ENCODE peak calls at places on chromosomes 3 and 15, in nine cellular contexts. I is cardiac muscle cell, Q is psoas muscle, F is ovary, B is upper lobe of right lung, U is fibroblast of mammary gland, Z is fibroblast of pulmonary artery, N is SK-N-SH, G is pancreas. V is an unnamed sample.

GRCh38 chr15:65327651-65328393 is 23.3 kb downstream of the RNU5B-1 start:
- DNase-seq in U (no peak), Z (no peak), F (no peak), Q (peak), N (peak), B (no peak), I (no peak), G (no peak), V (no peak)

GRCh38 chr15:88376574-88377174 is 90.5 kb downstream of the MRPL46 start:
- DNase-seq in Z (peak), Q (no peak), G (no peak), B (no peak), N (no peak), F (no peak), U (peak), I (no peak), V (peak)

GRCh38 chr3:13850161-13850945 is 29.5 kb downstream of the WNT7A start:
- DNase-seq in N (no peak), Q (no peak), F (no peak), B (peak), U (no peak), Z (no peak), G (no peak), I (peak), V (no peak)

GRCh38 chr3:158493931-158494330 is 77.1 kb upstream of the MLF1 start:
- DNase-seq in Q (no peak), Z (no peak), U (no peak), N (no peak), B (no peak), I (no peak), G (no peak), F (no peak), V (no peak)

GRCh38 chr3:119579366-119580147 is at the start of gene ADPRH:
- DNase-seq in G (peak), Q (peak), B (peak), U (peak), Z (peak), I (peak), F (peak), N (peak), V (peak)

GRCh38 chr3:61936344-61936937 is 375.1 kb downstream of the PTPRG start:
- DNase-seq in U (peak), F (no peak), G (no peak), B (no peak), N (peak), I (peak), Q (no peak), Z (peak), V (no peak)

GRCh38 chr3:16697437-16698258 is 92.4 kb upstream of the DAZL start:
- DNase-seq in Q (no peak), Z (peak), N (no peak), B (no peak), I (no peak), F (no peak), G (no peak), U (peak), V (peak)

GRCh38 chr3:94647131-94647530 is 584.3 kb downstream of the NSUN3 start:
- DNase-seq in G (no peak), Q (no peak), Z (peak), I (no peak), B (no peak), U (no peak), N (no peak), F (no peak), V (peak)

GRCh38 chr3:197224034-197224444 is 74.4 kb downstream of the DLG1 start:
- DNase-seq in B (no peak), U (peak), N (peak), G (no peak), Q (no peak), I (peak), F (no peak), Z (peak), V (peak)

GRCh38 chr3:107309312-107309711 is 67.9 kb upstream of the CCDC54 start:
- DNase-seq in U (no peak), B (no peak), F (no peak), Z (no peak), G (no peak), Q (no peak), I (no peak), N (no peak), V (no peak)

GRCh38 chr3:111690242-111690641 is 95.1 kb upstream of the ZBED2 start:
- DNase-seq in B (no peak), N (no peak), U (peak), Q (no peak), Z (no peak), G (no peak), I (no peak), F (no peak), V (peak)

GRCh38 chr15:38874464-38874863 is 309.9 kb upstream of the RASGRP1 start:
- DNase-seq in G (no peak), B (peak), Q (no peak), U (no peak), I (no peak), Z (no peak), F (no peak), N (no peak), V (no peak)

GRCh38 chr3:69699183-69699582 is 40.1 kb upstream of the MITF start:
- DNase-seq in Q (no peak), I (no peak), U (no peak), G (no peak), F (no peak), B (no peak), N (no peak), Z (no peak), V (no peak)

GRCh38 chr3:20022954-20023644 is 11.0 kb upstream of the PP2D1 start:
- DNase-seq in F (no peak), Q (no peak), B (no peak), I (no peak), U (no peak), N (peak), Z (no peak), G (no peak), V (no peak)

GRCh38 chr15:72758195-72758594 is 25.4 kb downstream of the ADPGK start:
- DNase-seq in B (no peak), Q (no peak), I (no peak), G (no peak), U (peak), F (no peak), Z (peak), N (no peak), V (peak)

GRCh38 chr3:172595648-172596393 is 72.6 kb upstream of the TNFSF10 start:
- DNase-seq in B (no peak), G (no peak), Q (no peak), U (peak), Z (peak), I (peak), F (no peak), N (no peak), V (peak)

GRCh38 chr3:175311404-175311803 is 452.3 kb downstream of the NAALADL2 start:
- DNase-seq in Z (no peak), G (no peak), N (no peak), U (no peak), B (no peak), I (no peak), F (no peak), Q (no peak), V (no peak)

GRCh38 chr3:149763565-149763964 is 11.3 kb upstream of the COMMD2 start:
- DNase-seq in U (no peak), B (no peak), I (no peak), N (no peak), Q (no peak), G (no peak), F (no peak), Z (no peak), V (no peak)

GRCh38 chr3:175266993-175267960 is 408.1 kb downstream of the NAALADL2 start:
- DNase-seq in B (no peak), U (peak), G (no peak), I (no peak), Q (no peak), N (no peak), Z (peak), F (no peak), V (peak)

GRCh38 chr3:46926447-46926846 is 48.9 kb downstream of the PTH1R start:
- DNase-seq in B (no peak), F (no peak), I (no peak), G (no peak), Z (no peak), Q (peak), N (no peak), U (no peak), V (no peak)

GRCh38 chr15:83106994-83107840 is at the start of gene TM6SF1:
- DNase-seq in Z (no peak), I (peak), N (peak), Q (peak), B (peak), F (peak), U (no peak), G (no peak), V (no peak)

GRCh38 chr3:139975592-139976360 is 40.8 kb downstream of the CLSTN2 start:
- DNase-seq in B (no peak), N (peak), Q (no peak), U (no peak), I (no peak), G (no peak), Z (no peak), F (no peak), V (peak)

GRCh38 chr3:151228291-151229125 is 25.5 kb upstream of the GPR171 start:
- DNase-seq in I (no peak), G (no peak), F (no peak), U (peak), N (no peak), Z (peak), B (no peak), Q (no peak), V (peak)

GRCh38 chr3:94887056-94887455 is 824.2 kb downstream of the NSUN3 start:
- DNase-seq in I (no peak), F (no peak), B (no peak), G (no peak), N (no peak), Q (no peak), Z (peak), U (no peak), V (no peak)

GRCh38 chr15:91572110-91572509 is 281.4 kb upstream of the SLCO3A1 start:
- DNase-seq in Z (peak), G (no peak), I (no peak), N (no peak), U (peak), B (no peak), Q (no peak), F (peak), V (peak)

GRCh38 chr3:113263020-113263419 is 51.7 kb downstream of the BOC start:
- DNase-seq in B (no peak), U (no peak), N (no peak), I (no peak), G (no peak), F (no peak), Q (no peak), Z (no peak), V (no peak)

GRCh38 chr3:159803444-159803843 is 185.2 kb upstream of the IL12A start:
- DNase-seq in G (no peak), Q (no peak), B (no peak), I (no peak), Z (no peak), F (no peak), U (no peak), N (no peak), V (peak)

GRCh38 chr3:178270838-178271237 is 265.4 kb upstream of the KCNMB2 start:
- DNase-seq in Q (no peak), B (no peak), G (no peak), I (no peak), N (no peak), F (no peak), Z (no peak), U (peak), V (no peak)

GRCh38 chr3:87335931-87336330 is 59.5 kb upstream of the POU1F1 start:
- DNase-seq in I (no peak), Q (no peak), N (no peak), G (no peak), Z (no peak), U (no peak), F (no peak), B (no peak), V (no peak)

GRCh38 chr3:57041674-57042073 is 18.8 kb upstream of the SPATA12 start:
- DNase-seq in U (no peak), Z (no peak), G (no peak), F (no peak), I (no peak), N (no peak), B (no peak), Q (peak), V (no peak)

DNA sequence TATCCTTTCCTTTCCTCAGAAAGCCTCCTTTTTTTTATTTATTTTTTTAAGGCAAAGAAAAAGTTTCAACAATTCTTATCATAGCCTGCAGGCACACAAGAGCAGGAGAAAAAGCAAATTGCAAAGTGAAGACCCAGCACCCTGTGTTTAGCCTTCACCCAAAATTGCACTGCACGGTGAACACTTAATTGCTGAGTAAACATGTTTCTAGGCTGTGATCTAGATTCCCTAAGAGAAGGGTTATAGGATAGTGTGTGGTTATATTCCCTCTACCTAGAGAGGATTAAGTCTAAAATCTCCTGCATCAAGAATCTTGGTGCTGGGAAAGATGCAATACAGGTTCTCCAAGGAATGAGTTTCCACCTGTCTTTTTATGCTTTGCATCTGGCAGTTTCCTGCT is 70.2 kb upstream of the BFSP2 start:
- DNase-seq in F (no peak), G (no peak), Q (no peak), I (no peak), U (no peak), N (no peak), B (no peak), Z (no peak), V (no peak)
- H3K4me3 ChIP-seq in F (no peak), G (no peak), Q (no peak), I (no peak), U (no peak), N (no peak), B (no peak), Z (no peak), V (no peak)

GRCh38 chr3:187550446-187550845 is 119.7 kb downstream of the SST start:
- DNase-seq in Q (no peak), I (no peak), G (no peak), F (no peak), Z (no peak), B (no peak), U (peak), N (no peak), V (no peak)

GRCh38 chr3:187544326-187544725 is 125.9 kb downstream of the SST start:
- DNase-seq in Z (no peak), G (no peak), N (no peak), U (no peak), Q (no peak), B (no peak), I (no peak), F (no peak), V (no peak)

GRCh38 chr3:187540847-187541246 is 129.3 kb downstream of the SST start:
- DNase-seq in Z (no peak), N (no peak), Q (no peak), I (no peak), G (no peak), B (no peak), F (no peak), U (no peak), V (no peak)

GRCh38 chr3:187545391-187545790 is 124.8 kb downstream of the SST start:
- DNase-seq in N (no peak), Q (no peak), I (no peak), Z (no peak), F (no peak), U (no peak), G (no peak), B (no peak), V (no peak)
- H3K4me3 ChIP-seq in N (no peak), Q (no peak), I (no peak), Z (no peak), F (no peak), U (no peak), G (no peak), B (no peak), V (no peak)

GRCh38 chr15:57436961-57437360 is 60.7 kb downstream of the CGNL1 start:
- DNase-seq in B (no peak), F (no peak), U (no peak), Q (no peak), N (no peak), I (no peak), G (no peak), Z (no peak), V (no peak)

GRCh38 chr15:57427367-57427821 is 51.1 kb downstream of the CGNL1 start:
- DNase-seq in F (no peak), Z (peak), Q (peak), U (peak), B (no peak), N (no peak), I (peak), G (no peak), V (no peak)

GRCh38 chr15:57429098-57429497 is 52.8 kb downstream of the CGNL1 start:
- DNase-seq in F (no peak), Q (no peak), G (no peak), N (no peak), B (no peak), I (no peak), Z (no peak), U (no peak), V (no peak)

GRCh38 chr15:57436166-57436565 is 59.9 kb downstream of the CGNL1 start:
- DNase-seq in Q (no peak), I (no peak), G (no peak), Z (no peak), B (no peak), F (no peak), N (no peak), U (no peak), V (no peak)

DNA sequence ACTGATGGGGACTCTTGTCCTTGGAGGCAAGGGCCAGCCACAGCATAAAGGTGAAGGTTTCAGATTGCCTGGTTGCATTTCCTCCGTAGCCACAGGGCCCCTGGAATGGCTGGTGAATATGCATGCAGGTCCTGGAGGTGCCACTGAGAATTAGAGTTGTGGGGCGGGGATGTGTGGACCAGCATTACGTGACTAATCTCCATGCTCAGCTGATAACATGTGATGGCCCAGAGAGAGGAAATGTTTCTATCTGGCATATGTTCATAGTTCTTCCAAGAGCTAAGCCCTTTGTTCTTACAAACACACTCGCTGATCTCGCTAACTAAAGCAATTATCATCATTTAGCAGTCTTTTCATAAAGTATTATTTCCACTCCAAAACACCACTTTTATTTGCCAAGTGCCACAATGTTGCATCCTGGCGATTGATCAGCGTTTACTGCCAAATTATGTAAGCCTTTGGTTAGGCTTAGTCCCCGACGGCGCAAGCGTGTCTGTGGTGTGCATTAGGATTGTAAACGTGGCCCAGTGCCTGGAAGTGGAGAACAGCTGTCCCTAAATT is 55.9 kb downstream of the CGNL1 start:
- DNase-seq in I (no peak), Q (no peak), F (no peak), N (no peak), B (no peak), Z (peak), U (no peak), G (no peak), V (no peak)
- H3K4me3 ChIP-seq in I (no peak), Q (no peak), F (no peak), N (no peak), B (no peak), Z (no peak), U (no peak), G (no peak), V (no peak)

GRCh38 chr3:82883072-82883471 is 1121.6 kb upstream of the GBE1 start:
- DNase-seq in Q (no peak), N (no peak), F (no peak), I (no peak), B (no peak), Z (no peak), U (no peak), G (no peak), V (no peak)
- H3K4me3 ChIP-seq in Q (no peak), N (no peak), F (no peak), I (no peak), B (no peak), Z (no peak), U (no peak), G (no peak), V (no peak)